ENCODE peak calls at places on chromosomes 5 and 9, in nine cellular contexts. C is spleen, U is transverse colon, N is Panc1, J is HL-60, F is HCT116, O is breast epithelium, P is prostate gland, A is GM12878. G is an unnamed sample.

GRCh38 chr5:117999939-118000549 is 988.3 kb downstream of the DTWD2 start:
- DNase-seq in O (no peak), F (no peak), C (no peak), J (no peak), A (peak), U (no peak), P (no peak), N (no peak), G (no peak)

GRCh38 chr9:72554221-72554641 is 32.8 kb downstream of the TMC1 start:
- DNase-seq in P (peak), O (no peak), J (no peak), A (no peak), C (no peak), N (no peak), U (no peak), F (no peak), G (peak)

GRCh38 chr9:92035687-92036410 is 79.4 kb downstream of the SPTLC1 start:
- DNase-seq in U (peak), C (no peak), P (no peak), O (no peak), F (no peak), N (no peak), J (no peak), A (no peak), G (no peak)

GRCh38 chr5:149504649-149505048 is 46.6 kb downstream of the CSNK1A1 start:
- DNase-seq in U (no peak), A (no peak), J (no peak), F (no peak), O (no peak), P (no peak), N (no peak), C (no peak), G (no peak)

GRCh38 chr5:159459951-159460538 is 129.8 kb upstream of the IL12B start:
- DNase-seq in P (no peak), N (no peak), A (no peak), F (no peak), C (no peak), U (no peak), J (peak), O (no peak), G (peak)

GRCh38 chr5:68141494-68141893 is 74.1 kb upstream of the PIK3R1 start:
- DNase-seq in P (no peak), U (no peak), O (no peak), N (no peak), C (no peak), A (peak), F (no peak), J (no peak), G (no peak)

GRCh38 chr5:151164687-151165392 is 7.3 kb upstream of the ANXA6 start:
- DNase-seq in U (peak), J (peak), N (peak), F (peak), O (peak), P (peak), A (peak), C (peak), G (no peak)

GRCh38 chr9:133999866-134000265 is 7.7 kb upstream of the VAV2 start:
- DNase-seq in P (no peak), C (no peak), N (no peak), J (no peak), F (no peak), O (no peak), U (no peak), A (no peak), G (no peak)

GRCh38 chr5:142769251-142769792 is 855 bp upstream of the ARHGAP26 start:
- DNase-seq in P (no peak), C (no peak), U (peak), N (no peak), A (no peak), J (peak), F (no peak), O (no peak), G (no peak)

GRCh38 chr5:154577449-154577848 is 99.4 kb upstream of the HAND1 start:
- DNase-seq in P (no peak), F (peak), A (no peak), U (peak), J (no peak), N (no peak), C (no peak), O (no peak), G (no peak)

GRCh38 chr5:149962040-149962439 is 1.5 kb downstream of the SLC26A2 start:
- DNase-seq in O (no peak), N (peak), J (no peak), P (no peak), A (no peak), U (no peak), F (no peak), C (no peak), G (no peak)

GRCh38 chr5:102600964-102601363 is 102.2 kb upstream of the SLCO6A1 start:
- DNase-seq in C (no peak), A (no peak), N (no peak), J (no peak), F (no peak), P (no peak), O (no peak), U (no peak), G (no peak)

GRCh38 chr5:54663876-54664275 is 146.3 kb downstream of the SNX18 start:
- DNase-seq in A (no peak), C (no peak), N (no peak), O (peak), J (no peak), P (no peak), F (no peak), U (peak), G (no peak)

GRCh38 chr5:29002481-29002880 is 1964.1 kb upstream of the CDH9 start:
- DNase-seq in J (no peak), N (no peak), O (no peak), C (no peak), A (no peak), U (no peak), F (no peak), P (no peak), G (no peak)

GRCh38 chr9:138013836-138014569 is 136.4 kb downstream of the CACNA1B start:
- DNase-seq in N (no peak), O (no peak), P (no peak), C (peak), A (no peak), F (no peak), U (no peak), J (no peak), G (no peak)

GRCh38 chr5:141617682-141618029 is 1.1 kb downstream of the DIAPH1 start:
- DNase-seq in C (no peak), U (no peak), J (no peak), N (no peak), P (no peak), O (no peak), F (no peak), A (no peak), G (no peak)

GRCh38 chr5:151063136-151063544 is 17.7 kb downstream of the TNIP1 start:
- DNase-seq in J (no peak), F (no peak), A (no peak), N (no peak), U (no peak), P (no peak), O (no peak), C (peak), G (no peak)

GRCh38 chr5:110366716-110367115 is 359.8 kb downstream of the TMEM232 start:
- DNase-seq in A (no peak), J (no peak), O (no peak), N (no peak), F (no peak), U (no peak), P (no peak), C (no peak), G (no peak)

GRCh38 chr5:160092519-160092918 is 26.7 kb downstream of the PWWP2A start:
- DNase-seq in F (no peak), A (no peak), O (no peak), U (no peak), C (no peak), P (no peak), N (no peak), J (no peak), G (no peak)

GRCh38 chr5:69086206-69086605 is 7.6 kb upstream of the SLC30A5 start:
- DNase-seq in A (no peak), P (no peak), N (no peak), U (no peak), C (no peak), O (no peak), F (no peak), J (no peak), G (no peak)

GRCh38 chr5:170753311-170753710 is 30.2 kb upstream of the GABRP start:
- DNase-seq in J (no peak), P (no peak), N (no peak), F (no peak), U (no peak), O (no peak), C (no peak), A (no peak), G (no peak)

GRCh38 chr5:40436535-40437237 is 243.0 kb upstream of the PTGER4 start:
- DNase-seq in N (no peak), U (no peak), O (no peak), A (no peak), J (no peak), C (no peak), P (no peak), F (no peak), G (no peak)

GRCh38 chr5:30347858-30348257 is 845.6 kb upstream of the CDH6 start:
- DNase-seq in C (no peak), F (no peak), P (no peak), U (no peak), J (no peak), N (no peak), A (no peak), O (no peak), G (no peak)

GRCh38 chr5:52760695-52761366 is 26.9 kb upstream of the ITGA1 start:
- DNase-seq in F (no peak), U (no peak), N (no peak), O (no peak), C (no peak), P (no peak), A (no peak), J (no peak), G (no peak)

GRCh38 chr5:168786142-168786541 is 207.0 kb upstream of the PANK3 start:
- DNase-seq in A (no peak), C (no peak), U (no peak), O (no peak), F (peak), N (no peak), P (no peak), J (no peak), G (no peak)

GRCh38 chr5:175252234-175252805 is 191.7 kb downstream of the DRD1 start:
- DNase-seq in O (no peak), A (no peak), F (no peak), N (no peak), J (no peak), P (no peak), C (no peak), U (no peak), G (no peak)

GRCh38 chr9:19184144-19184917 is 46.2 kb upstream of the DENND4C start:
- DNase-seq in P (peak), U (peak), C (peak), J (peak), N (no peak), O (peak), F (peak), A (peak), G (no peak)

GRCh38 chr5:57164124-57164523 is 9.7 kb upstream of the GPBP1 start:
- DNase-seq in O (no peak), F (no peak), U (no peak), C (no peak), N (no peak), A (no peak), P (no peak), J (no peak), G (no peak)

GRCh38 chr9:133580416-133580738 is 28.8 kb downstream of the FAM163B start:
- DNase-seq in P (no peak), J (no peak), U (no peak), N (no peak), A (no peak), F (no peak), C (no peak), O (no peak), G (no peak)

GRCh38 chr5:143001764-143002351 is 231.7 kb downstream of the ARHGAP26 start:
- DNase-seq in O (no peak), J (peak), F (no peak), U (no peak), C (peak), P (no peak), N (no peak), A (no peak), G (no peak)

GRCh38 chr9:87102131-87102530 is 154.8 kb upstream of the GAS1 start:
- DNase-seq in U (no peak), F (no peak), A (no peak), P (no peak), J (no peak), O (no peak), C (no peak), N (no peak), G (no peak)

GRCh38 chr5:170100051-170100943 is 5.4 kb upstream of the FOXI1 start:
- DNase-seq in N (peak), P (peak), A (peak), C (peak), J (peak), O (peak), F (peak), U (peak), G (no peak)

GRCh38 chr5:60436518-60436917 is 263.4 kb downstream of the DEPDC1B start:
- DNase-seq in A (peak), O (no peak), J (no peak), F (no peak), U (no peak), C (no peak), N (no peak), P (no peak), G (no peak)

GRCh38 chr5:136062563-136063274 is 33.9 kb downstream of the TGFBI start:
- DNase-seq in O (no peak), A (no peak), P (no peak), C (no peak), N (no peak), U (no peak), F (peak), J (peak), G (no peak)

GRCh38 chr9:74282526-74283253 is 214.4 kb upstream of the RORB start:
- DNase-seq in A (no peak), F (no peak), P (no peak), U (no peak), C (no peak), J (no peak), O (no peak), N (no peak), G (no peak)

GRCh38 chr5:90133941-90134340 is 275.6 kb downstream of the CETN3 start:
- DNase-seq in C (no peak), U (no peak), J (no peak), O (no peak), N (no peak), P (no peak), A (no peak), F (no peak), G (no peak)

GRCh38 chr5:59722875-59723274 is 170.7 kb downstream of the PDE4D start:
- DNase-seq in P (no peak), N (no peak), A (no peak), F (no peak), J (no peak), C (no peak), U (no peak), O (no peak), G (no peak)

GRCh38 chr5:112551437-112552018 is 132.5 kb upstream of the EPB41L4A start:
- DNase-seq in U (peak), F (peak), P (peak), A (no peak), C (no peak), N (peak), J (peak), O (peak), G (no peak)

GRCh38 chr9:15229475-15229874 is 77.5 kb downstream of the TTC39B start:
- DNase-seq in U (no peak), N (no peak), F (no peak), A (no peak), P (no peak), O (no peak), J (no peak), C (no peak), G (no peak)

GRCh38 chr9:15235658-15236057 is 71.4 kb downstream of the TTC39B start:
- DNase-seq in C (no peak), J (no peak), A (no peak), N (no peak), O (no peak), U (no peak), F (no peak), P (no peak), G (no peak)

GRCh38 chr9:15227491-15227890 is 79.5 kb downstream of the TTC39B start:
- DNase-seq in A (no peak), N (no peak), P (no peak), J (no peak), U (no peak), F (no peak), C (no peak), O (no peak), G (no peak)

GRCh38 chr9:15231788-15232635 is 75.0 kb downstream of the TTC39B start:
- DNase-seq in C (no peak), J (peak), O (no peak), U (no peak), N (no peak), F (peak), A (no peak), P (no peak), G (no peak)
- TF ChIP-seq CTCF in C (peak), J (peak), O (no peak), U (peak), N (peak), F (peak), A (peak), P (peak), G (no peak)

GRCh38 chr9:37471942-37472679 is 6.9 kb upstream of the ZBTB5 start:
- DNase-seq in U (no peak), F (peak), C (no peak), J (no peak), N (peak), A (no peak), P (peak), O (no peak), G (no peak)
- TF ChIP-seq POLR2AphosphoS5 in U (no peak), F (peak), C (no peak), J (no peak), N (no peak), A (no peak), P (peak), O (no peak), G (no peak)

DNA sequence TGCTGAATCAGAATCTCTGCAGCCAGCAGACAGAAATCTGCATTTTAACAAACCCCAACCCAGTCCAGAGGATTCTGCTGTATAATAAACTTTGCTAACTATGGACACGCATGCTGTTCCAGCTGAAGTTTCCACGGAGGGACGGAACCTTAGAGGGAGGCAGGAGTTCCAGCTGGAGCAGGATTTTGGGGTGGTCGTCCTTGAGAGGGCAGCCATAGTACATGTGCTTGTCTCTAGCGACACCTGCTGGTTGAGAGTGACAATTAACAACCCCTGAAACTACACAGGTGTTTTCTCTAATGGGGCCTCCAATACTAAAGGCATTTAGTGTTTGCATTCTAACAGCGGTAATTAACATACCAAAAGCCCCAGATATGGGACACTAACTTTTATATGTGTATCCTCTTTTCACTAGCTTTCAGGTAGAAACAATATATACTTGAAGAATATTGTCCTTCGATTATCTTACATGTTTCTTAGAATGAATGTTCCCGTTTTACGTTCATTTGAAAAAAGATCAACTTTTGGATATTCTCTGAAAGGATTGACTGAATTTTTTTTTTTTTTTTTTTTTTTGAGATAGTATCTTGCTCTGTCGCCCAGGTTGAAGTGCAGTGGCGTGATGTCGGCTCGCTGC is 32.4 kb upstream of the FSD1L start:
- DNase-seq in O (peak), P (peak), U (peak), N (peak), F (peak), C (no peak), A (no peak), J (peak), G (no peak)
- TF ChIP-seq CTCF in O (peak), P (peak), U (peak), N (peak), F (peak), C (peak), A (peak), J (peak), G (peak)

DNA sequence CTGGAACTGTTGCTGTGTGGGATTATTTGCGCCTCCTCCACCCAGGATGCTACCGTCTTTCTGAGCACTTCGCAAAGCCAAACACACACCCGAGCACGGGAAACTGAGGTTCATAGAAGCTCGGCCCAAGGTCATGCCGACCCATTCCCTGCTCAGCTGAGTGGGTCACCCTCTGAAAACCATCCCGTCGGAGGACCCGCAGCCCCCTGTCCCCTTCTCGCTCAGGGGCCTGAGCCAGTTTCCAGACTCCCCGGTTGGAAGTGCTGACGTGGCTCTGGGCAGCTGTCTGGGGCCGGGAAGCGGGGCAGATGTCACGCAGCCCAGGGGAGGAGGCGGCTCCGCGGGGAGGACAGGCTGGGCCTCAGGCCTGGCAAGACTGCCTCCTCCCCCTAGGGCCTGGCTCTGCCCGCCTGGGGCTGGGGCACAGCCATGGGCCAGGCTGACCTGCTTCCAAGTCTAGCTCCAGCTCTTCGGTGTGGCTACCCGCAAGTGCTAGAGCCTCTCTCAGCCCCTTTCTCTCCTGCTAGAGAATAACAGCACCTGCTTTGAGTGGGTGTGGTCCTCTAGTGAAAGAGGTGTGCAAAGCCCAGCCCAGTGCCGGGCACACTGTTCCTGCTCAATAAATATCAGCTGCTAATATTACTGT is 9.9 kb upstream of the CXXC5 start:
- DNase-seq in C (peak), A (no peak), F (no peak), J (peak), N (no peak), O (no peak), P (peak), U (peak), G (peak)
- TF ChIP-seq POLR2AphosphoS5 in C (peak), A (no peak), F (peak), J (no peak), N (peak), O (no peak), P (peak), U (peak), G (no peak)

G was measured in vagina.